ENCODE peak calls at places on chromosome 9, in seven cellular contexts. One of them, this sample, is unnamed.

GRCh38 chr9:128556276-128556675 is 3.9 kb downstream of the SPTAN1 start:
- DNase-seq in T47D: no peak
- DNase-seq in AG08396: no peak
- DNase-seq in AG20443: no peak
- DNase-seq in adrenal gland: no peak
- DNase-seq in activated CD4-positive, alpha-beta T cell treated with anti-CD3 and anti-CD28 coated beads, Interleukin-2, amount 10 ng/mL, durations not matched to agents 24 days and 14 days: no peak
- DNase-seq in renal cortical epithelial cell: no peak
- DNase-seq in this sample: no peak

GRCh38 chr9:72383978-72384709 is 19.1 kb upstream of the ZFAND5 start:
- DNase-seq in renal cortical epithelial cell: peak
- DNase-seq in activated CD4-positive, alpha-beta T cell treated with anti-CD3 and anti-CD28 coated beads, Interleukin-2, amount 10 ng/mL, durations not matched to agents 24 days and 14 days: no peak
- DNase-seq in T47D: no peak
- DNase-seq in AG08396: peak
- DNase-seq in adrenal gland: no peak
- DNase-seq in AG20443: peak
- DNase-seq in this sample: no peak

GRCh38 chr9:21395778-21396717 is 10.8 kb upstream of the IFNA2 start:
- DNase-seq in activated CD4-positive, alpha-beta T cell treated with anti-CD3 and anti-CD28 coated beads, Interleukin-2, amount 10 ng/mL, durations not matched to agents 24 days and 14 days: peak
- DNase-seq in T47D: no peak
- DNase-seq in AG08396: no peak
- DNase-seq in AG20443: peak
- DNase-seq in renal cortical epithelial cell: no peak
- DNase-seq in adrenal gland: peak
- DNase-seq in this sample: peak

GRCh38 chr9:89000281-89000875 is 9.1 kb downstream of the S1PR3 start:
- DNase-seq in T47D: no peak
- DNase-seq in AG08396: no peak
- DNase-seq in AG20443: no peak
- DNase-seq in renal cortical epithelial cell: no peak
- DNase-seq in activated CD4-positive, alpha-beta T cell treated with anti-CD3 and anti-CD28 coated beads, Interleukin-2, amount 10 ng/mL, durations not matched to agents 24 days and 14 days: no peak
- DNase-seq in adrenal gland: no peak
- DNase-seq in this sample: no peak

GRCh38 chr9:92711844-92712243 is 41.9 kb upstream of the IPPK start:
- DNase-seq in renal cortical epithelial cell: no peak
- DNase-seq in AG08396: no peak
- DNase-seq in activated CD4-positive, alpha-beta T cell treated with anti-CD3 and anti-CD28 coated beads, Interleukin-2, amount 10 ng/mL, durations not matched to agents 24 days and 14 days: peak
- DNase-seq in adrenal gland: no peak
- DNase-seq in AG20443: no peak
- DNase-seq in T47D: no peak
- DNase-seq in this sample: no peak

GRCh38 chr9:114946013-114946412 is 15.6 kb upstream of the TNFSF8 start:
- DNase-seq in activated CD4-positive, alpha-beta T cell treated with anti-CD3 and anti-CD28 coated beads, Interleukin-2, amount 10 ng/mL, durations not matched to agents 24 days and 14 days: no peak
- DNase-seq in adrenal gland: no peak
- DNase-seq in AG20443: no peak
- DNase-seq in T47D: no peak
- DNase-seq in renal cortical epithelial cell: no peak
- DNase-seq in AG08396: no peak
- DNase-seq in this sample: no peak

GRCh38 chr9:20984471-20984870 is 47.0 kb downstream of the HACD4 start:
- DNase-seq in adrenal gland: no peak
- DNase-seq in renal cortical epithelial cell: no peak
- DNase-seq in T47D: no peak
- DNase-seq in AG08396: no peak
- DNase-seq in activated CD4-positive, alpha-beta T cell treated with anti-CD3 and anti-CD28 coated beads, Interleukin-2, amount 10 ng/mL, durations not matched to agents 24 days and 14 days: no peak
- DNase-seq in AG20443: peak
- DNase-seq in this sample: no peak

GRCh38 chr9:110179734-110180133 is 28.2 kb downstream of the C9orf152 start:
- DNase-seq in adrenal gland: no peak
- DNase-seq in activated CD4-positive, alpha-beta T cell treated with anti-CD3 and anti-CD28 coated beads, Interleukin-2, amount 10 ng/mL, durations not matched to agents 24 days and 14 days: no peak
- DNase-seq in AG20443: peak
- DNase-seq in T47D: no peak
- DNase-seq in renal cortical epithelial cell: peak
- DNase-seq in AG08396: no peak
- DNase-seq in this sample: no peak

GRCh38 chr9:125189011-125189360 is 617 bp downstream of the PPP6C start:
- DNase-seq in AG20443: peak
- DNase-seq in adrenal gland: peak
- DNase-seq in AG08396: peak
- DNase-seq in activated CD4-positive, alpha-beta T cell treated with anti-CD3 and anti-CD28 coated beads, Interleukin-2, amount 10 ng/mL, durations not matched to agents 24 days and 14 days: peak
- DNase-seq in renal cortical epithelial cell: no peak
- DNase-seq in T47D: no peak
- DNase-seq in this sample: peak

GRCh38 chr9:110744753-110745522 is 76.3 kb downstream of the MUSK start:
- DNase-seq in adrenal gland: peak
- DNase-seq in T47D: no peak
- DNase-seq in AG08396: peak
- DNase-seq in renal cortical epithelial cell: peak
- DNase-seq in activated CD4-positive, alpha-beta T cell treated with anti-CD3 and anti-CD28 coated beads, Interleukin-2, amount 10 ng/mL, durations not matched to agents 24 days and 14 days: no peak
- DNase-seq in AG20443: peak
- DNase-seq in this sample: no peak

GRCh38 chr9:112760821-112761220 is 10.3 kb downstream of the SNX30 start:
- DNase-seq in activated CD4-positive, alpha-beta T cell treated with anti-CD3 and anti-CD28 coated beads, Interleukin-2, amount 10 ng/mL, durations not matched to agents 24 days and 14 days: no peak
- DNase-seq in AG08396: no peak
- DNase-seq in T47D: no peak
- DNase-seq in adrenal gland: no peak
- DNase-seq in AG20443: no peak
- DNase-seq in renal cortical epithelial cell: no peak
- DNase-seq in this sample: no peak

GRCh38 chr9:112765281-112765680 is 14.7 kb downstream of the SNX30 start:
- DNase-seq in AG20443: no peak
- DNase-seq in adrenal gland: no peak
- DNase-seq in AG08396: no peak
- DNase-seq in activated CD4-positive, alpha-beta T cell treated with anti-CD3 and anti-CD28 coated beads, Interleukin-2, amount 10 ng/mL, durations not matched to agents 24 days and 14 days: no peak
- DNase-seq in T47D: no peak
- DNase-seq in renal cortical epithelial cell: no peak
- DNase-seq in this sample: no peak

GRCh38 chr9:128886211-128886826 is 4.4 kb downstream of the LRRC8A start:
- DNase-seq in T47D: no peak
- DNase-seq in renal cortical epithelial cell: no peak
- DNase-seq in adrenal gland: no peak
- DNase-seq in activated CD4-positive, alpha-beta T cell treated with anti-CD3 and anti-CD28 coated beads, Interleukin-2, amount 10 ng/mL, durations not matched to agents 24 days and 14 days: no peak
- DNase-seq in AG20443: no peak
- DNase-seq in AG08396: no peak
- DNase-seq in this sample: no peak

GRCh38 chr9:97990259-97990658 is 7.1 kb downstream of the ANP32B start:
- DNase-seq in adrenal gland: no peak
- DNase-seq in AG20443: peak
- DNase-seq in T47D: no peak
- DNase-seq in AG08396: peak
- DNase-seq in activated CD4-positive, alpha-beta T cell treated with anti-CD3 and anti-CD28 coated beads, Interleukin-2, amount 10 ng/mL, durations not matched to agents 24 days and 14 days: no peak
- DNase-seq in renal cortical epithelial cell: peak
- DNase-seq in this sample: no peak

GRCh38 chr9:96116275-96117051 is 185.5 kb downstream of the HSD17B3 start:
- DNase-seq in AG08396: no peak
- DNase-seq in AG20443: no peak
- DNase-seq in activated CD4-positive, alpha-beta T cell treated with anti-CD3 and anti-CD28 coated beads, Interleukin-2, amount 10 ng/mL, durations not matched to agents 24 days and 14 days: no peak
- DNase-seq in renal cortical epithelial cell: peak
- DNase-seq in T47D: no peak
- DNase-seq in adrenal gland: no peak
- DNase-seq in this sample: no peak

GRCh38 chr9:32426278-32426939 is 42.0 kb downstream of the ACO1 start:
- DNase-seq in AG20443: no peak
- DNase-seq in T47D: no peak
- DNase-seq in AG08396: peak
- DNase-seq in renal cortical epithelial cell: peak
- DNase-seq in adrenal gland: peak
- DNase-seq in activated CD4-positive, alpha-beta T cell treated with anti-CD3 and anti-CD28 coated beads, Interleukin-2, amount 10 ng/mL, durations not matched to agents 24 days and 14 days: no peak
- DNase-seq in this sample: no peak

GRCh38 chr9:135222991-135223760 is 135.7 kb downstream of the OLFM1 start:
- DNase-seq in renal cortical epithelial cell: no peak
- DNase-seq in activated CD4-positive, alpha-beta T cell treated with anti-CD3 and anti-CD28 coated beads, Interleukin-2, amount 10 ng/mL, durations not matched to agents 24 days and 14 days: no peak
- DNase-seq in adrenal gland: no peak
- DNase-seq in AG20443: no peak
- DNase-seq in AG08396: no peak
- DNase-seq in T47D: no peak
- DNase-seq in this sample: no peak

GRCh38 chr9:105150991-105151685 is 93.3 kb upstream of the SLC44A1 start:
- DNase-seq in T47D: no peak
- DNase-seq in renal cortical epithelial cell: peak
- DNase-seq in adrenal gland: no peak
- DNase-seq in activated CD4-positive, alpha-beta T cell treated with anti-CD3 and anti-CD28 coated beads, Interleukin-2, amount 10 ng/mL, durations not matched to agents 24 days and 14 days: no peak
- DNase-seq in AG20443: peak
- DNase-seq in AG08396: no peak
- DNase-seq in this sample: no peak

This sample was measured in stimulated activated effector memory CD8-positive, alpha-beta T cell treated with anti-CD3 and anti-CD28 coated beads, Interleukin-12 subunit alpha, Interleukin-12 subunit beta, amount 100 ng/mL, for 72 hours.